ENCODE peak calls at places on chromosomes 13 and 19, in five cellular contexts. X, L, V, P and H are unnamed samples.

GRCh38 chr13:65964672-65965071 is 1265.5 kb downstream of the PCDH9 start:
- DNase-seq in X (no peak), L (no peak), V (no peak), P (no peak), H (no peak)

GRCh38 chr13:32035701-32036100 is 4.1 kb downstream of the FRY start:
- DNase-seq in X (no peak), L (no peak), V (no peak), P (no peak), H (no peak)

GRCh38 chr13:39268398-39268797 is 230.1 kb downstream of the NHLRC3 start:
- DNase-seq in X (no peak), L (no peak), V (no peak), P (no peak), H (no peak)

GRCh38 chr13:26867451-26868067 is 107.0 kb upstream of the GPR12 start:
- DNase-seq in X (peak), L (no peak), V (no peak), P (no peak), H (no peak)

GRCh38 chr13:39254606-39255005 is 216.3 kb downstream of the NHLRC3 start:
- DNase-seq in X (no peak), L (no peak), V (no peak), P (no peak), H (no peak)

GRCh38 chr19:16326401-16327130 is 1.9 kb downstream of the KLF2 start:
- DNase-seq in X (no peak), L (peak), V (no peak), P (no peak), H (no peak)

GRCh38 chr19:5141278-5141925 is 172.5 kb downstream of the KDM4B start:
- DNase-seq in X (no peak), L (peak), V (no peak), P (no peak), H (no peak)

GRCh38 chr13:49936943-49937273 is 768 bp upstream of the SPRYD7 start:
- DNase-seq in X (no peak), L (peak), V (no peak), P (no peak), H (no peak)

GRCh38 chr13:30224732-30225131 is 82.6 kb downstream of the KATNAL1 start:
- DNase-seq in X (no peak), L (no peak), V (no peak), P (no peak), H (no peak)

GRCh38 chr19:36916991-36917390 is 859 bp downstream of the ZNF568 start:
- DNase-seq in X (peak), L (no peak), V (no peak), P (peak), H (no peak)

GRCh38 chr19:8611890-8612806 is 1.6 kb upstream of the ADAMTS10 start:
- DNase-seq in X (peak), L (no peak), V (peak), P (peak), H (no peak)

GRCh38 chr19:6204212-6204611 is 68.7 kb downstream of the ACSBG2 start:
- DNase-seq in X (no peak), L (no peak), V (peak), P (no peak), H (no peak)

GRCh38 chr13:41222259-41222852 is 28.0 kb upstream of the KBTBD7 start:
- DNase-seq in X (peak), L (no peak), V (peak), P (no peak), H (no peak)

GRCh38 chr19:19480688-19481087 is 34.7 kb downstream of the TSSK6 start:
- DNase-seq in X (no peak), L (no peak), V (no peak), P (no peak), H (no peak)

GRCh38 chr13:39913928-39914327 is 258.5 kb downstream of the COG6 start:
- DNase-seq in X (no peak), L (no peak), V (peak), P (no peak), H (no peak)

GRCh38 chr19:48069435-48069834 is 25.6 kb upstream of the CABP5 start:
- DNase-seq in X (no peak), L (no peak), V (no peak), P (no peak), H (no peak)

GRCh38 chr13:73697166-73697565 is 437.0 kb downstream of the KLF12 start:
- DNase-seq in X (no peak), L (no peak), V (no peak), P (no peak), H (no peak)

GRCh38 chr13:84591444-84591843 is 709.2 kb upstream of the SLITRK1 start:
- DNase-seq in X (no peak), L (no peak), V (no peak), P (no peak), H (no peak)

GRCh38 chr19:17755977-17756670 is 4.8 kb downstream of the FCHO1 start:
- DNase-seq in X (peak), L (no peak), V (no peak), P (no peak), H (no peak)

GRCh38 chr19:51931921-51932320 is 4.6 kb downstream of the ZNF613 start:
- DNase-seq in X (no peak), L (no peak), V (no peak), P (no peak), H (no peak)

GRCh38 chr13:41132512-41133152 is at the start of gene KBTBD6:
- DNase-seq in X (peak), L (peak), V (peak), P (peak), H (peak)

GRCh38 chr13:75222031-75222430 is 259.9 kb downstream of the TBC1D4 start:
- DNase-seq in X (no peak), L (no peak), V (no peak), P (no peak), H (no peak)

GRCh38 chr13:76512676-76513277 is 373.4 kb downstream of the KCTD12 start:
- DNase-seq in X (peak), L (no peak), V (no peak), P (peak), H (no peak)

GRCh38 chr19:47350599-47350998 is 1.5 kb downstream of the DHX34 start:
- DNase-seq in X (no peak), L (no peak), V (no peak), P (no peak), H (no peak)

GRCh38 chr13:51826606-51827005 is 18.4 kb downstream of the TMEM272 start:
- DNase-seq in X (no peak), L (no peak), V (no peak), P (no peak), H (no peak)

GRCh38 chr13:46184277-46184699 is 2.3 kb upstream of the LCP1 start:
- DNase-seq in X (peak), L (peak), V (no peak), P (no peak), H (no peak)

GRCh38 chr19:35963514-35963913 is 27.3 kb downstream of the LRFN3 start:
- DNase-seq in X (peak), L (no peak), V (no peak), P (no peak), H (no peak)

GRCh38 chr19:8045872-8046568 is 6.5 kb upstream of the CCL25 start:
- DNase-seq in X (no peak), L (peak), V (no peak), P (no peak), H (no peak)

GRCh38 chr13:113838711-113839201 is 25.1 kb downstream of the GAS6 start:
- DNase-seq in X (no peak), L (no peak), V (peak), P (no peak), H (no peak)
- H3K4me3 ChIP-seq in X (no peak), L (no peak), V (no peak), P (peak), H (peak)

GRCh38 chr19:11453468-11454341 is 18.3 kb downstream of the PRKCSH start:
- DNase-seq in X (peak), L (no peak), V (no peak), P (no peak), H (no peak)

GRCh38 chr19:11451327-11451941 is 16.0 kb downstream of the PRKCSH start:
- DNase-seq in X (no peak), L (no peak), V (no peak), P (no peak), H (no peak)

GRCh38 chr19:11450570-11451326 is 15.3 kb downstream of the PRKCSH start:
- DNase-seq in X (no peak), L (no peak), V (no peak), P (no peak), H (no peak)

GRCh38 chr19:11452814-11453335 is 17.4 kb downstream of the PRKCSH start:
- DNase-seq in X (no peak), L (no peak), V (no peak), P (no peak), H (no peak)

DNA sequence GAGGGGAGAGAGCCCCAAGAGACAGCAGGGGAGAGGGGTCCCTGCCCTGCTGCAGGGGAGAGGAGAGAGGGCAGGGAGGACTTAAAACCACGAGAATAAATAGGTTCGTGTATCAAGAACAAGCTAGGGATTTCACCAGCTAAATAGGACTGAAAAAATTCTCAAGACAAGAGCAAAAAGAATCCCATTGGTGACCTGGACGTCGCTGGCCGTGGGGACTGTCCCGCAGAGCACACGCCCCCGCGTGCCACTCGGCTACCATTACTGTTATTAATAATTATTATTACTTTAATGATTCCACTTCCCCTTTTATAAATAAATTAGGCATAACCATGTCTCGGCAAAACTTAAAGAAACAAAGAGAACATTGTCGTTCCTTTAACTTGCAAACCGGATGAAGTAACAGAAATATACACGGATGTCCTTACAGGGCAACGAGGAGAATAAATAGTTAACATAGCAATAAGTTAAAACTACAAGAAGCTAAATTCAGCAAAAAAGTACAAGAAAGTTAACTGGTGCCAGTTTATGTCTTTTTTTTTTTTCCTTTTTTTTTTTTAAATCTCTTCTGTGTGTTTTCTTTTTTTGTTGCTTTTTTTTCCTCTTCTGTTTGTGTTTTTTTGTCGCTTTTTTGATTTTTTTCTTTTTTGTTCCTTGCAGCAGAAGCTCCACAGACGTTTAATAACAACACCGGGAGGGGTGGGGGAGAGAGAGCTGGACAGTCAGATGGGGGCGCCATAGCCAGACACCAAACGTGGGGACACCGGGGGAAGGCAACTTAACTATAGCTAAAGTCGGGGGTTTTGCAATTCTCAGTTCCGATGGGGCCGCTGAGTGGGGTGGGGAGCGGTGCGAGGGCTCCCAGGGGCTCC is 16.7 kb downstream of the PRKCSH start:
- DNase-seq in X (peak), L (no peak), V (no peak), P (no peak), H (no peak)
- TF ChIP-seq CTCF in X (peak), L (no peak), V (no peak), P (peak), H (no peak)

DNA sequence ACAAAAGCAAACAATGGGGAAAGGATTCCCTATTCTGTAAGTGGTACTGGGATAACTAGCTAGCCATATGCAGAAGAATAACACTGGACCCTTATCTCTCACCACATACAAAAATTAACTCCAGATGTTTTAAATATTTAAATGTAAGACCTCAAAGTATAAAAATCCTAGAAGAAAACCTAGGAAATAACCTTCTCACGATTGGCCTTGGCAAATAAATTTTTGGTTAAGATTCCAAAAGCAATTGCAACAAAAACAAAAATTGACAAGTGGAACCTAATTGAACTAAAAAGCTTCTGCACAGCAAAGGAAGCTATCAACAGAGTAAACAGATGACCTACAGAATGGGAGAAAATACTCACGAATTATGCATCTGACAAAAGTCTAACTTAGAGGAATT is 10.8 kb upstream of the TDRD3 start:
- DNase-seq in X (no peak), L (no peak), V (no peak), P (no peak), H (no peak)
- H3K4me3 ChIP-seq in X (no peak), L (no peak), V (no peak), P (no peak), H (no peak)

DNA sequence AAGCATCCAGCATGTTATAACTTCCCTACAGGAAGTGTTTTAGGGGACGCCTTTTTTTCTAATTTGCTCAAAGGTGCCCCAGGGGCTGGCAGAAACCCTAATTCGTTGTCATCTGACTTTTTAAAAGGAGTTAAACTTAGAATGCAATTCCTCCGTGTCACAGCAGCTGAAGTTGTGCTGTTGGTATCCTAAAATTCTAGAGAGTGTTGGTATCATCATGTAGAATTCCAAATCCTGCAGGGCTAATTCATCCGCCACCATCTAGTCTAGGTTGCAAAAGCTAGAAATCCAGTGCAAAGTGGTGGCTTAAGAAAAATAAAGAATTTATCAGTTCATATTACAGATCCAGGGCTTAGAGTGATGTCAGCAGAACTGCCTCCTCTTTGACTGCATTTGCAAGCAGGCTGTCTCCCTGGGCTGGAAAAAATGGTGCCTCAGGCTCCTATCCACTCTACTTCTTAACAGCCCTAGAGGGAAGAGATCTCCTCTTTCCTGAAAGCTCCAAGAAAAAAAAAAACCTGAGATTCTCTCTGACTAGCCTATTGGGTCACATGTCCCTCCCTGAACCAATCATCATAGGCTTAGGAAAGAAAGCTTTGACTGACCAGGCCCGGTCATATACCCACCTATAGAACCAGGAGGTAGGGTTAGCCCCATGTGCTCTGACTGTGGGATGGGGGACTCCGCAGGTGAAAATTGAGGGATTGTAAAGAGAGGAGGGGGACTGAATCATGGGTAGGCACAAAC is 73.0 kb downstream of the MAP4K1 start:
- DNase-seq in X (no peak), L (peak), V (no peak), P (no peak), H (peak)
- TF ChIP-seq CTCF in X (no peak), L (peak), V (no peak), P (peak), H (peak)

GRCh38 chr19:49876422-49877019 is 634 bp downstream of the AKT1S1 start:
- DNase-seq in X (peak), L (peak), V (peak), P (peak), H (peak)

GRCh38 chr19:49875801-49876421 is 1.2 kb downstream of the AKT1S1 start:
- DNase-seq in X (peak), L (peak), V (peak), P (no peak), H (no peak)

GRCh38 chr19:49873834-49874233 is 3.3 kb downstream of the AKT1S1 start:
- DNase-seq in X (no peak), L (peak), V (no peak), P (no peak), H (no peak)

GRCh38 chr19:49874503-49875157 is 2.5 kb downstream of the AKT1S1 start:
- DNase-seq in X (no peak), L (no peak), V (no peak), P (no peak), H (no peak)

GRCh38 chr19:49875177-49875576 is 2.0 kb downstream of the AKT1S1 start:
- DNase-seq in X (no peak), L (no peak), V (no peak), P (no peak), H (no peak)
- H3K4me3 ChIP-seq in X (peak), L (peak), V (peak), P (peak), H (peak)

GRCh38 chr13:98207411-98207810 is 30.3 kb upstream of the RNF113B start:
- DNase-seq in X (no peak), L (no peak), V (no peak), P (no peak), H (no peak)
- TF ChIP-seq CTCF in X (no peak), L (no peak), V (no peak), P (no peak), H (no peak)

DNA sequence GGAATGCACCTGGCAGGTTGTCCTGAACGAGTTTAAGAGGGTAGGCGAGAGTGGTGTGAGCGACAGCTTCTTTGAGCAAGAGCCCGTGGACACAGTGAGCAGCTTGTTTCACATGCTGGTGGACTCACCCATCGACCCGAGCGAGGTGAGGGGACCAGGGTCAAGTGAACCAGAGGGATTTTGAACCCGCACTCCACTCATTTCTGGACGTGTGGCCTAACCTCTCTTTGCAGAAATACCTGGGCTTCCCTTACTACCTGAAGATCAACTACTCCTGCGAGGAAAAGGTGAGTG is 1.7 kb downstream of the CATSPERG start:
- DNase-seq in X (no peak), L (no peak), V (no peak), P (no peak), H (no peak)
- H3K4me3 ChIP-seq in X (peak), L (peak), V (peak), P (peak), H (peak)